ENCODE peak calls at places on chromosome 21, in ten cellular contexts. U is pancreas, V is left lung, E is osteoblast, R is psoas muscle, A is iPS DF 6.9, I is RWPE1, G is HL-60, D is neuronal stem cell, M is A549. Q is an unnamed sample.

GRCh38 chr21:42570841-42571387 is 57.3 kb downstream of the SLC37A1 start:
- DNase-seq in U (no peak), G (no peak), A (no peak), V (peak), R (peak), D (peak), E (peak), I (no peak), M (no peak), Q (peak)

GRCh38 chr21:22711636-22712035 is 1713.4 kb downstream of the NCAM2 start:
- DNase-seq in A (no peak), E (no peak), U (no peak), V (no peak), D (no peak), M (no peak), I (no peak), R (no peak), G (no peak), Q (no peak)

GRCh38 chr21:43995521-43996105 is 16.5 kb upstream of the TRAPPC10 start:
- DNase-seq in D (no peak), E (peak), G (no peak), I (no peak), U (no peak), V (no peak), M (no peak), R (peak), A (no peak), Q (no peak)

GRCh38 chr21:35039595-35040291 is 9.4 kb downstream of the RUNX1 start:
- DNase-seq in D (no peak), A (no peak), G (no peak), V (no peak), U (no peak), E (no peak), M (no peak), I (no peak), R (no peak), Q (no peak)

GRCh38 chr21:41168391-41169257 is 664 bp downstream of the BACE2 start:
- DNase-seq in E (peak), U (peak), D (peak), M (peak), I (peak), R (peak), V (peak), G (no peak), A (no peak), Q (peak)

GRCh38 chr21:42500736-42501135 is 4.7 kb upstream of the RSPH1 start:
- DNase-seq in A (no peak), R (no peak), D (no peak), V (no peak), I (no peak), M (no peak), E (no peak), U (no peak), G (no peak), Q (no peak)

GRCh38 chr21:43364261-43364510 is 62.7 kb downstream of the SIK1 start:
- DNase-seq in V (no peak), U (no peak), E (no peak), A (no peak), I (no peak), R (no peak), G (no peak), D (no peak), M (no peak), Q (no peak)

GRCh38 chr21:35520302-35520701 is 471.2 kb upstream of the RUNX1 start:
- DNase-seq in U (no peak), A (no peak), M (no peak), G (no peak), R (no peak), V (no peak), E (no peak), D (no peak), I (no peak), Q (no peak)

GRCh38 chr21:43292041-43292865 is 123.4 kb downstream of the CRYAA start:
- DNase-seq in V (no peak), D (no peak), E (no peak), U (no peak), A (no peak), M (no peak), R (peak), I (no peak), G (no peak), Q (no peak)

GRCh38 chr21:8991088-8991907 is 1530.1 kb upstream of the TPTE start:
- DNase-seq in U (no peak), D (no peak), A (peak), M (no peak), R (no peak), E (peak), V (no peak), G (no peak), I (no peak), Q (no peak)

DNA sequence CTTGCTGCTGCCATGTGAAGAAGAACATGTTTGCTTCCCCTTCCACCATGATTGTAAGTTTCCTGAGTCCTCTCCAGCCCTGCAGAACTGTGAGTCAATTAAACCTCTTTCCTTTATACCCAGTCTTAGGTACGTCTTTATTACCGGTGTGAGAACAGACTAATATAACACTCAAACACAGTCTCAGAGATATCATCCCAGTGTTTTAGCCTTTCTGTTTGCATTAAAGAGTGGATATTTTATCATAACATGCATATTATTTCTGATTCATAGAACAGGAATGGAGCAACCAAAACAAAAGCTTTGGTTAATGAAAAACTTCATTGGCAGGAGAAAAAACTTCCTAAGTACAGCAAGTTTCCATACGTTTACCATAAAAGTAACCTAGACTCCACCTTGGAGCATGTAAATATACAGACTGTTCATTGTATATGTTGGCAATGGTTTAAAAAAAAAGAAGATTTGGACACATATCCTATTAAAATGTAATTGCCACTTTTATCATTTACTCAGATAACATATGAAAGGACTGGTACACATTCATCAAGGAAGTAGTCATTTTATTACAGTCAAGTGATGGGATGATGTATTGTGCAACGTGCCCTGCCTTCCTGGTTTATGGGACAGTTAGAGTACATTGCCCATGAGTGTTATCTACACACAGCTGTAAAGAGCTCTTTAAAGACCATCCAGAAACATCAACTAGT is 144.8 kb downstream of the ETS2 start:
- DNase-seq in E (no peak), R (no peak), A (no peak), M (no peak), I (no peak), G (no peak), D (no peak), V (no peak), U (no peak), Q (no peak)
- H3K27ac ChIP-seq in E (no peak), R (no peak), A (no peak), M (peak), I (no peak), G (no peak), D (no peak), V (no peak), U (no peak), Q (no peak)

GRCh38 chr21:32565856-32566465 is 19.4 kb downstream of the TCP10L start:
- DNase-seq in A (no peak), G (no peak), V (no peak), R (no peak), I (no peak), D (no peak), M (no peak), E (no peak), U (no peak), Q (no peak)
- H3K27ac ChIP-seq in A (no peak), G (no peak), V (no peak), R (no peak), I (no peak), D (no peak), M (no peak), E (peak), U (no peak), Q (no peak)

GRCh38 chr21:25572895-25573310 is 34.4 kb downstream of the MRPL39 start:
- DNase-seq in V (no peak), A (no peak), I (no peak), U (no peak), M (no peak), D (no peak), G (no peak), R (no peak), E (no peak), Q (no peak)
- H3K27ac ChIP-seq in V (no peak), A (no peak), I (no peak), U (peak), M (no peak), D (no peak), G (no peak), R (no peak), E (peak), Q (no peak)

GRCh38 chr21:29347274-29347681 is 48.6 kb downstream of the BACH1 start:
- DNase-seq in U (no peak), G (peak), A (no peak), D (no peak), I (no peak), R (no peak), M (no peak), E (no peak), V (no peak), Q (peak)

GRCh38 chr21:29346281-29346680 is 47.6 kb downstream of the BACH1 start:
- DNase-seq in I (no peak), G (no peak), D (no peak), R (no peak), V (no peak), A (no peak), M (no peak), E (no peak), U (no peak), Q (no peak)

GRCh38 chr21:29349702-29350101 is 51.0 kb downstream of the BACH1 start:
- DNase-seq in I (no peak), G (no peak), A (no peak), R (no peak), D (no peak), V (peak), E (no peak), M (no peak), U (no peak), Q (no peak)

GRCh38 chr21:29343517-29343916 is 44.8 kb downstream of the BACH1 start:
- DNase-seq in A (no peak), U (peak), G (no peak), M (no peak), R (no peak), V (no peak), D (no peak), I (no peak), E (peak), Q (no peak)

GRCh38 chr21:29346771-29347170 is 48.0 kb downstream of the BACH1 start:
- DNase-seq in M (no peak), V (no peak), E (no peak), U (no peak), I (no peak), A (no peak), G (no peak), D (no peak), R (no peak), Q (no peak)
- H3K27ac ChIP-seq in M (no peak), V (no peak), E (peak), U (no peak), I (peak), A (no peak), G (no peak), D (no peak), R (no peak), Q (peak)

GRCh38 chr21:45952974-45953373 is 28.6 kb upstream of the COL6A1 start:
- DNase-seq in G (no peak), D (no peak), V (no peak), M (no peak), R (no peak), E (no peak), U (no peak), I (no peak), A (no peak), Q (no peak)

GRCh38 chr21:45949928-45950739 is 31.4 kb upstream of the COL6A1 start:
- DNase-seq in D (no peak), M (no peak), G (no peak), E (peak), R (peak), A (no peak), V (no peak), I (peak), U (no peak), Q (no peak)

GRCh38 chr21:45951676-45952075 is 29.9 kb upstream of the COL6A1 start:
- DNase-seq in E (peak), R (no peak), V (no peak), I (no peak), U (no peak), G (no peak), D (no peak), A (no peak), M (no peak), Q (no peak)

GRCh38 chr21:45948576-45949141 is 32.9 kb upstream of the COL6A1 start:
- DNase-seq in M (no peak), A (no peak), V (no peak), I (no peak), R (no peak), U (no peak), G (no peak), E (peak), D (no peak), Q (no peak)

DNA sequence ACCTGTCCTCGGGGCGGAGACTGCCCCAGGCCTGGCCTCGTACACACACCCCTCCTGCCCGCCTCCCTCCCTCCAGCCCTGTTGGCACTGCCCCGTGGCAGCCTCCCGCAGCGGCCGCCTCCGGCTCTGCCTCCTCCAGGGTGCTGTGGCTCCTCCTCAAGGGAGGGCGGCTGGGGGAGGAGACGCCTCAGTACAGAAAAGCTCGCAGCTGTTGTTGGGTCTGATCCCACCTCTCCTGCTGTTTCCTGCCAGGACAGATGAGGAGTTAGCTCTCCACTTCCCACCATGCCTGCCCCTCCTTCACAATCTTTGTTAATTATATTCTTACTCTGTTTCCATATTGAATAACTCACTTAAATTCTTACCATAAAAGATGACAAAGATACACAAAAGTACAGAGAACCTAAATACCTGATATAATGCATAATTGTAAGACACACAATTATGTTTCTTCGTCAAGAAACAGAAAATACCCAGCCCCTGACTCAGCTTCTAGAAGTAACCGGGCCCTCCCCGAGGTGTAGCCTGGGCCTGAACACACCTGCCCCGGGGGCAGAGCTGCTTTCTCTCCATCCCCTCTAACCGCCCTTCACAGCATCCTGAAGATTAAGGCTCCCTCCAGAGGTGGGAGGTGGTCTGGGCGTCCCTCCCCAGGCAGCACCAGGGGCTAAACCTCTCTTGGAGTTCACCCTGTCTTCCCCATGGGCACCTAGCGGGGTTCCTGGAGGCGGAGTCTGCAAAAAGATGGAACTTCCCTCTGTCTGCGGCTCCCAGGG is 30.6 kb upstream of the COL6A1 start:
- DNase-seq in D (no peak), A (no peak), U (peak), M (no peak), E (peak), I (peak), G (no peak), V (no peak), R (peak), Q (no peak)
- H3K27ac ChIP-seq in D (no peak), A (no peak), U (no peak), M (no peak), E (no peak), I (peak), G (no peak), V (no peak), R (no peak), Q (no peak)

GRCh38 chr21:16072176-16072575 is 342.4 kb downstream of the USP25 start:
- DNase-seq in M (no peak), I (no peak), A (no peak), R (no peak), E (no peak), U (no peak), V (no peak), G (no peak), D (no peak), Q (no peak)

GRCh38 chr21:16071761-16072160 is 342.0 kb downstream of the USP25 start:
- DNase-seq in R (no peak), U (no peak), E (no peak), V (no peak), G (no peak), D (no peak), A (no peak), I (no peak), M (no peak), Q (no peak)

GRCh38 chr21:16070207-16070651 is 340.4 kb downstream of the USP25 start:
- DNase-seq in D (no peak), U (no peak), E (peak), M (no peak), R (no peak), A (no peak), I (no peak), V (no peak), G (no peak), Q (no peak)

GRCh38 chr21:16069713-16070112 is 339.9 kb downstream of the USP25 start:
- DNase-seq in M (no peak), G (no peak), V (no peak), I (no peak), A (no peak), E (no peak), R (no peak), D (no peak), U (no peak), Q (no peak)

DNA sequence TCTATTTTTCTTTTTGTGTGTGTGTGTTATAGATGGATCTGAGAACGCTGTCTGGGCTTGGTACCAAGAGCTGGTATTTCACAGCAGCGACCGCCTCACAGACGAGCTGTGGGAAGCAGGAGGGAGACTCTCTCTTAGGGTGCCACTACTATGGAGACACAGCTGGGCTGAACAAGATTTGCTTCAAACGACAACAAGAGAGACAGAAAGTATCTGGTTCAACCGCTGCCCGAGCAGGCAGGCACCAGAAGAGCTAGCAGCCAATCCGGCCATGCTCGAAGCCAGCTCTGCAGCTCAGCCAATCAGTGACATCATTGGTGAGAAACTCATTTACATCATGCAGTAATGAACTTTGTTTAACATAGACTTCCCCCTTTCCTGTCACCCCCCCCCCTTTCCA is 341.3 kb downstream of the USP25 start:
- DNase-seq in V (no peak), G (no peak), M (no peak), E (no peak), U (no peak), A (no peak), I (no peak), R (no peak), D (no peak), Q (no peak)
- H3K27ac ChIP-seq in V (no peak), G (no peak), M (no peak), E (peak), U (no peak), A (no peak), I (no peak), R (no peak), D (no peak), Q (no peak)

GRCh38 chr21:37009740-37010341 is 3.3 kb downstream of the RIPPLY3 start:
- DNase-seq in U (peak), G (peak), D (peak), I (peak), R (peak), M (peak), V (peak), A (no peak), E (peak), Q (peak)
- H3K27ac ChIP-seq in U (no peak), G (no peak), D (no peak), I (no peak), R (no peak), M (peak), V (no peak), A (no peak), E (no peak), Q (no peak)

DNA sequence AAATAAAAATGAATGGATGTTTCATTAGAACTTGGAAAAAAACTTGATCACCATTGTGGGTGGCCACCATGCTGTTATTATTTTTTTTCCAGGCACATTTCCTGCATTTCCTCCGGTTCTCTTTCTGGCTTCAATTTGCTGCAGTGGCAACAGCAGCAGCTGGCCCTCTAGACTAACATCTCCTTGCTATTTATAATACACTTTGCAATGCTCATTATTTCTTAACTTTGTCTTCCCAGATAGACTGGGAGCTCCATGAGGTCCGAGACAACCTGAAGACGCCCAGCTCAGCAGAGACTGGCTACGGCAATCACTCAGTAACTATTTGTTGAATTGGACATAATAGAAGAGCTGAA is 53.4 kb upstream of the ATP5PO start:
- DNase-seq in U (no peak), E (peak), D (no peak), V (no peak), A (no peak), I (no peak), M (no peak), R (no peak), G (no peak), Q (no peak)
- H3K27ac ChIP-seq in U (peak), E (peak), D (no peak), V (no peak), A (no peak), I (no peak), M (peak), R (peak), G (no peak), Q (no peak)

Q was measured in adrenal gland.